ENCODE peak calls at places on chromosomes 6 and 20, in four cellular contexts. K is transverse colon, G is HCT116, D is stomach. H is an unnamed sample.
A peak's percentile ranks its signal among the peaks of the same experiment; 100 is the strongest.

GRCh38 chr20:4261333-4262284 is 246.3 kb upstream of the RNF24 start:
- DNase-seq in K (no peak), G (no peak), D (no peak), H (no peak)

GRCh38 chr6:39517763-39518162 is 195.3 kb upstream of the KCNK16 start:
- DNase-seq in K (no peak), G (no peak), D (no peak), H (no peak)

GRCh38 chr6:12748815-12749521 is 32.4 kb downstream of the PHACTR1 start:
- DNase-seq in K (no peak), G (no peak), D (no peak), H (no peak)

GRCh38 chr6:158847786-158848185 is 28.6 kb upstream of the EZR start:
- DNase-seq in K (no peak), G (no peak), D (no peak), H (no peak)

GRCh38 chr20:53983401-53983800 is 87.0 kb downstream of the BCAS1 start:
- DNase-seq in K (no peak), G (no peak), D (no peak), H (no peak)

GRCh38 chr20:58835231-58835630 is 15.5 kb downstream of the GNAS-AS1 start:
- DNase-seq in K (no peak), G (no peak), D (no peak), H (no peak)

GRCh38 chr6:39812853-39813533 is 20.8 kb downstream of the DAAM2 start:
- DNase-seq in K (no peak), G (no peak), D (no peak), H (no peak)

GRCh38 chr6:32852018-32852843 is 1.3 kb downstream of the TAP1 start:
- DNase-seq in K (peak; percentile 68), G (no peak), D (peak; percentile 44), H (peak; percentile 89)

GRCh38 chr6:111972714-111973678 is 80.9 kb upstream of the CCN6 start:
- DNase-seq in K (peak; percentile 20), G (no peak), D (no peak), H (no peak)

GRCh38 chr20:14383326-14383725 is 45.9 kb upstream of the FLRT3 start:
- DNase-seq in K (no peak), G (no peak), D (no peak), H (no peak)

GRCh38 chr6:135703621-135704020 is 147.9 kb upstream of the PDE7B start:
- DNase-seq in K (no peak), G (no peak), D (no peak), H (no peak)

GRCh38 chr6:80094017-80094416 is 12.5 kb upstream of the BCKDHB start:
- DNase-seq in K (no peak), G (peak; percentile 6), D (no peak), H (no peak)

GRCh38 chr20:4795394-4795793 is 73.7 kb downstream of the PRND start:
- DNase-seq in K (no peak), G (peak; percentile 6), D (no peak), H (no peak)

GRCh38 chr6:323730-324088 is 31.4 kb downstream of the DUSP22 start:
- DNase-seq in K (no peak), G (no peak), D (no peak), H (no peak)

GRCh38 chr6:109260126-109260525 is 122.1 kb downstream of the CD164 start:
- DNase-seq in K (no peak), G (no peak), D (no peak), H (no peak)

GRCh38 chr6:2061880-2062279 is 183.5 kb downstream of the GMDS start:
- DNase-seq in K (no peak), G (no peak), D (no peak), H (no peak)

GRCh38 chr6:31007694-31008093 is 2.6 kb upstream of the MUC22 start:
- DNase-seq in K (no peak), G (no peak), D (no peak), H (no peak)

GRCh38 chr6:80165143-80165542 is 58.7 kb downstream of the BCKDHB start:
- DNase-seq in K (no peak), G (no peak), D (no peak), H (no peak)

GRCh38 chr20:23613676-23614075 is 8.0 kb upstream of the CST9 start:
- DNase-seq in K (no peak), G (no peak), D (no peak), H (no peak)

GRCh38 chr6:107711953-107712522 is 112.1 kb downstream of the SCML4 start:
- DNase-seq in K (no peak), G (no peak), D (no peak), H (no peak)

GRCh38 chr20:44010162-44010704 is 95.6 kb downstream of the TOX2 start:
- DNase-seq in K (no peak), G (no peak), D (no peak), H (no peak)

GRCh38 chr6:75612921-75613534 is 11.3 kb downstream of the SENP6 start:
- DNase-seq in K (no peak), G (no peak), D (no peak), H (no peak)

GRCh38 chr6:75611011-75611701 is 9.5 kb downstream of the SENP6 start:
- DNase-seq in K (no peak), G (no peak), D (no peak), H (no peak)

GRCh38 chr6:75612434-75612833 is 10.8 kb downstream of the SENP6 start:
- DNase-seq in K (no peak), G (no peak), D (no peak), H (no peak)

GRCh38 chr6:75609639-75610590 is 8.2 kb downstream of the SENP6 start:
- DNase-seq in K (no peak), G (no peak), D (no peak), H (no peak)

DNA sequence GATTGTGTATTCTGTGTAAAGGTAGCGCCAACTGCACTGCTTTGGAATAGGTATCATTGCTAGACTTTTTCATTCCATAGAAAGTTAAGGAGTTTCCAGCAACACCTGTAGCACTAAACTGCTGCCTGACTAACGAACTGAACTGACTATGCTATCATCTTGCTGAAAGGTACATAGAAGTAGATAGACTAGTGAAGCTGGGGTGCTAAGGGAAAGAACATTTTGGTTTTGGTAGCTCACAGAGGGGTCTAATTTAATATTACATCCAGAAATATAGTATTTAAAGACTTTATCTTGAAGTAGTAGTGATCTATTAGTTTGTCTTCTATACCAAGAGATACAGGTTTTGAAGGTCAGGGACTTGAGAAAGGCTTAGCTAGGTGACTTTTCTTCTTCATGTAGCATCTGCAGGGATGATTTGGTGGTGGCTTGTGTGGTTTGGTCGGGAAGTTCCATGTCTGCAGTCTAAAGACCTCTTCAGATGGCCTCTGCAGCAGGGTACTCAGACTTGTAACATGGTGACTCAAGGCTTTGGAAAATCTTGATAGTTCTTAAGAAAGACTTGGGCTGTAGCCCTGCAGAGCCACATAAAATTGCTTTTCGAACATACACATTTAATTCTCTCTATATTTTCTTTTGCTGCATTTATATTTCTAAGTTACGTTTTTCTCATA is 10.2 kb downstream of the SENP6 start:
- DNase-seq in K (no peak), G (no peak), D (no peak), H (no peak)
- H3K4me3 ChIP-seq in K (no peak overlapping the region), G (no peak overlapping the region), D (no peak overlapping the region), H (no peak overlapping the region)

GRCh38 chr6:144551339-144551738 is 266.2 kb downstream of the UTRN start:
- DNase-seq in K (no peak), G (no peak), D (no peak), H (no peak)

GRCh38 chr6:144550392-144550791 is 265.3 kb downstream of the UTRN start:
- DNase-seq in K (no peak), G (no peak), D (no peak), H (no peak)

GRCh38 chr6:144547409-144547808 is 262.3 kb downstream of the UTRN start:
- DNase-seq in K (no peak), G (no peak), D (no peak), H (no peak)

GRCh38 chr6:144546807-144547206 is 261.7 kb downstream of the UTRN start:
- DNase-seq in K (no peak), G (no peak), D (no peak), H (no peak)

DNA sequence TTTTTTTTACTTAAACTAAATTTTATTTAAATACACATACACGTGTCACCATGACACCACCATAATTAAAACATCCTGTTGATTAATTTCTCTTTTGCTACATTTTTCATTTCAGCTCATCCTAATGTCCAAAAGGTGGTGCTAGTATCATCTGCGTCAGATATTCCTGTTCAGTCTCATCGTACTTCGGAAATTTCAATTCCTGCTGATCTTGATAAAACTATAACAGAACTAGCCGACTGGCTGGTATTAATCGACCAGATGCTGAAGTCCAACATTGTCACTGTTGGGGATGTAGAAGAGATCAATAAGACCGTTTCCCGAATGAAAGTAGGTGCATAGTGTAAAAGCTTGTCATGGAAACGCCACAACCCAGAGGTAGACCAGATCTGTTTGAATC is 263.4 kb downstream of the UTRN start:
- DNase-seq in K (no peak), G (no peak), D (no peak), H (no peak)
- TF ChIP-seq POLR2AphosphoS5 in K (no peak), G (no peak), D (no peak), H (no peak)

GRCh38 chr6:35318200-35318844 is 20.7 kb downstream of the DEF6 start:
- DNase-seq in K (peak; percentile 88), G (no peak), D (peak; percentile 87), H (no peak)

GRCh38 chr6:35318845-35319220 is 21.2 kb downstream of the DEF6 start:
- DNase-seq in K (no peak), G (no peak), D (no peak), H (no peak)

GRCh38 chr6:35320031-35320410 is 22.3 kb upstream of the PPARD start:
- DNase-seq in K (no peak), G (no peak), D (no peak), H (no peak)

GRCh38 chr6:35319346-35320030 is 21.9 kb downstream of the DEF6 start:
- DNase-seq in K (no peak), G (no peak), D (no peak), H (no peak)

GRCh38 chr6:35321091-35321490 is 21.3 kb upstream of the PPARD start:
- DNase-seq in K (no peak), G (no peak), D (no peak), H (no peak)
- H3K27me3 ChIP-seq in K (no peaks in the 10 kb centered on the region), G (no peaks in the 10 kb centered on the region), D (no peaks in the 10 kb centered on the region), H (no peaks in the 10 kb centered on the region)

GRCh38 chr6:27474172-27474465 is 1.2 kb upstream of the ZNF184 start:
- DNase-seq in K (no peak), G (no peak), D (no peak), H (no peak)

GRCh38 chr6:27472182-27472616 is 706 bp downstream of the ZNF184 start:
- DNase-seq in K (peak; percentile 77), G (peak; percentile 59), D (no peak), H (no peak)

GRCh38 chr6:27470023-27470422 is 2.9 kb downstream of the ZNF184 start:
- DNase-seq in K (no peak), G (no peak), D (no peak), H (no peak)

GRCh38 chr6:27472617-27473400 is at the start of gene ZNF184:
- DNase-seq in K (peak; percentile 97), G (peak; percentile 98), D (peak; percentile 96), H (peak; percentile 97)

DNA sequence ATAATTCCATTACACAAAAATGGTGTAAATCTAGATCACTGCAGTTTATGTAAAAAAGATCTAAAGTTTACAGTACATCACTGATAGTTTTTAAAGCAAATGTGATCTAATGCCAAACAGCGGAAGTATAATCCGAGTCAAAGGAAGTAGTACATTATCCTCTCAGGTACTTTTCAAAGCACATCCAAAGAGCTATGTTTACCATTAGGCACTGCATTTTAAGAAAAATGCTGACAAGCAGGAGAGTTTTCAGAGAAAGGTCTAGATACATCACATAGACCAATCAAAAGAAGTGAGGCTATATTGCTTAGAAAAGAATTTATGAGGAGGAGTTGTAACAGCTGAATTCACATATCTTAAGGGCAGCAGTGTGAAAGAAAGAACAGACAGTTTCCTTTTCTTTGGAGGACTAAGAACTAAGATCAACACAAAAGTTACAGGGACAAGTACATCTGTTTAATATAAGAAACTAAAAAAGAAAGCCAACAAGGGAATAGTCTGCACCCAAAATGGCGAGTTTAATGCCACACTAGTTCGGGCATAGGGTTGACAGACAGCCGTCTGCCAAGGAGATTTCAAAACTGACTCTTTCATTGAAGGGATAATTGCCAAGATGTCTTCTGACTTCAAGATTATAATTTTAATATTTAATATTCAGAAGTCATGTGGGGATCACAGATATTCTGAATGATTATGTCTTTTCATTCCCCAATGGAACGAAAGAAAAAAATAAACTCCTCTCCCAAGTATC is 1.4 kb downstream of the ZNF184 start:
- DNase-seq in K (no peak), G (no peak), D (no peak), H (no peak)
- H3K4me3 ChIP-seq in K (peak overlapping the region; percentile 45), G (peak overlapping the region; percentile 75), D (peak overlapping the region; percentile 79), H (peak overlapping the region; percentile 68)

H was measured in spleen.